ENCODE peak calls at places on chromosomes 6 and 20, in nine cellular contexts. O is stimulated activated CD4-positive, alpha-beta T cell treated with anti-CD3 and anti-CD28 coated beads, Interleukin-12 subunit alpha, Interleukin-12 subunit beta, amount 100 ng/mL, for 4 hours; K is posterior cingulate gyrus; V is SJSA1; I is adipocyte; A is Ammon's horn; Q is stomach; C is RKO; L is stimulated activated CD8-positive, alpha-beta memory T cell treated with anti-CD3 and anti-CD28 coated beads, Interleukin-2, amount 100 ng/mL, for 1 hour. Z is an unnamed sample.
A peak's percentile ranks its signal among the peaks of the same experiment; 100 is the strongest.

GRCh38 chr6:18386302-18386976 is 711 bp upstream of the RNF144B start:
- DNase-seq in K (no peak), C (no peak), O (no peak), A (peak; percentile 22), V (no peak), L (no peak), I (peak; percentile 60), Q (peak; percentile 70), Z (peak; percentile 64)

GRCh38 chr6:22062807-22063408 is 233.9 kb downstream of the PRL start:
- DNase-seq in L (peak; percentile 2), Q (no peak), V (no peak), C (no peak), A (peak; percentile 69), I (no peak), O (peak; percentile 7), K (no peak), Z (no peak)

GRCh38 chr20:57398901-57399535 is 7.8 kb downstream of the RBM38 start:
- DNase-seq in O (no peak), Q (no peak), A (no peak), V (no peak), L (no peak), C (no peak), K (no peak), I (no peak), Z (no peak)

GRCh38 chr20:45545754-45546453 is 1.3 kb downstream of the EPPIN start:
- DNase-seq in K (no peak), I (peak; percentile 55), O (no peak), V (no peak), A (peak; percentile 32), C (peak; percentile 58), Q (no peak), L (no peak), Z (no peak)

GRCh38 chr6:41426438-41426851 is 91.0 kb downstream of the NCR2 start:
- DNase-seq in O (no peak), V (no peak), A (no peak), I (peak; percentile 36), K (no peak), Q (peak; percentile 40), C (no peak), L (no peak), Z (no peak)

GRCh38 chr6:127518710-127519468 is at the start of gene MTCL3:
- DNase-seq in K (peak; percentile 50), I (peak; percentile 25), Q (no peak), O (peak; percentile 56), L (no peak), C (no peak), A (peak; percentile 61), V (peak; percentile 75), Z (no peak)

GRCh38 chr6:54737247-54737646 is 109.3 kb upstream of the FAM83B start:
- DNase-seq in V (no peak), C (peak; percentile 5), K (no peak), Q (no peak), O (no peak), L (no peak), I (no peak), A (no peak), Z (no peak)

GRCh38 chr6:134517145-134517658 is 199.3 kb upstream of the SGK1 start:
- DNase-seq in A (peak; percentile 66), C (peak; percentile 20), V (no peak), K (no peak), O (no peak), I (peak; percentile 74), L (no peak), Q (peak; percentile 90), Z (peak; percentile 58)

GRCh38 chr6:81480139-81480538 is 272.3 kb downstream of the TENT5A start:
- DNase-seq in C (no peak), K (no peak), V (no peak), L (no peak), O (no peak), I (peak; percentile 36), Q (no peak), A (no peak), Z (no peak)

GRCh38 chr6:106163966-106164877 is 78.1 kb downstream of the PRDM1 start:
- DNase-seq in O (peak; percentile 42), Q (no peak), A (peak; percentile 67), C (no peak), I (peak; percentile 53), V (no peak), L (no peak), K (no peak), Z (no peak)

GRCh38 chr20:50356962-50357782 is 153.0 kb upstream of the PTPN1 start:
- DNase-seq in V (no peak), L (no peak), Q (no peak), C (no peak), I (no peak), A (no peak), O (no peak), K (no peak), Z (no peak)

GRCh38 chr6:39218868-39219567 is 10.3 kb downstream of the KCNK5 start:
- DNase-seq in C (no peak), L (no peak), Q (no peak), A (no peak), I (peak; percentile 1), O (no peak), K (no peak), V (no peak), Z (no peak)

GRCh38 chr6:130928993-130929678 is 101.9 kb downstream of the SMLR1 start:
- DNase-seq in V (no peak), C (no peak), A (peak; percentile 56), Q (no peak), O (no peak), L (no peak), K (no peak), I (peak; percentile 63), Z (no peak)

GRCh38 chr6:132798820-132799538 is 542 bp upstream of the SLC18B1 start:
- DNase-seq in V (peak; percentile 61), I (peak; percentile 81), K (no peak), C (peak; percentile 86), L (no peak), Q (peak; percentile 88), O (peak; percentile 68), A (peak; percentile 82), Z (peak; percentile 64)

GRCh38 chr6:146582857-146583256 is 15.9 kb upstream of the ADGB start:
- DNase-seq in I (peak; percentile 31), Q (peak; percentile 43), V (no peak), L (no peak), O (no peak), K (no peak), C (no peak), A (peak; percentile 79), Z (no peak)

GRCh38 chr6:33372532-33373123 is 19.0 kb upstream of the KIFC1 start:
- DNase-seq in K (no peak), A (no peak), V (no peak), L (no peak), C (no peak), O (no peak), I (no peak), Q (no peak), Z (no peak)

GRCh38 chr6:24052632-24053031 is 73.4 kb upstream of the NRSN1 start:
- DNase-seq in O (no peak), C (no peak), I (no peak), A (no peak), L (no peak), K (no peak), Q (no peak), V (no peak), Z (no peak)

GRCh38 chr6:57275384-57275783 is 42.0 kb upstream of the PRIM2 start:
- DNase-seq in Q (no peak), L (no peak), I (no peak), K (no peak), V (no peak), C (no peak), A (no peak), O (no peak), Z (no peak)

GRCh38 chr6:7150381-7151064 is 42.8 kb downstream of the RREB1 start:
- DNase-seq in K (no peak), O (no peak), L (no peak), V (no peak), Q (no peak), I (no peak), A (no peak), C (no peak), Z (no peak)

GRCh38 chr6:144710207-144710606 is 425.1 kb downstream of the UTRN start:
- DNase-seq in I (peak; percentile 92), L (no peak), Q (no peak), O (no peak), K (no peak), V (peak; percentile 58), C (peak; percentile 87), A (no peak), Z (no peak)

GRCh38 chr20:25064561-25064960 is 6.6 kb upstream of the ACSS1 start:
- DNase-seq in C (no peak), K (no peak), I (no peak), A (no peak), O (no peak), V (no peak), Q (peak; percentile 15), L (no peak), Z (no peak)

GRCh38 chr20:62142252-62143117 is 709 bp downstream of the PSMA7 start:
- DNase-seq in C (no peak), V (peak; percentile 36), K (no peak), I (peak; percentile 56), O (peak; percentile 23), A (no peak), L (no peak), Q (peak; percentile 36), Z (no peak)

GRCh38 chr6:156416392-156416791 is 360.8 kb upstream of the ARID1B start:
- DNase-seq in A (no peak), I (no peak), V (no peak), Q (no peak), L (no peak), O (no peak), C (peak; percentile 15), K (no peak), Z (no peak)

GRCh38 chr20:16483024-16483423 is 90.2 kb downstream of the KIF16B start:
- DNase-seq in Q (no peak), O (no peak), K (no peak), I (no peak), A (no peak), L (no peak), V (no peak), C (no peak), Z (no peak)

GRCh38 chr6:163420315-163420667 is 5.8 kb downstream of the QKI start:
- DNase-seq in Q (no peak), O (no peak), C (no peak), L (no peak), A (no peak), V (no peak), K (no peak), I (peak; percentile 40), Z (no peak)

GRCh38 chr6:127022297-127022696 is 96.2 kb upstream of the RSPO3 start:
- DNase-seq in C (no peak), O (no peak), V (no peak), Q (peak; percentile 72), I (peak; percentile 70), L (no peak), A (peak; percentile 14), K (no peak), Z (peak; percentile 15)

GRCh38 chr6:30618270-30618787 is 689 bp downstream of the MRPS18B start:
- DNase-seq in C (peak; percentile 58), Q (peak; percentile 38), V (peak; percentile 24), A (no peak), O (no peak), K (no peak), I (no peak), L (no peak), Z (no peak)

GRCh38 chr6:2641044-2641673 is 109.6 kb downstream of the MYLK4 start:
- DNase-seq in L (no peak), A (no peak), O (no peak), K (no peak), C (no peak), V (no peak), Q (no peak), I (no peak), Z (no peak)

GRCh38 chr6:80608881-80609280 is 502.4 kb downstream of the BCKDHB start:
- DNase-seq in L (no peak), I (no peak), Q (no peak), K (no peak), O (no peak), C (no peak), V (peak; percentile 66), A (no peak), Z (no peak)

GRCh38 chr20:13545755-13546154 is 93.0 kb downstream of the TASP1 start:
- DNase-seq in O (no peak), L (no peak), V (no peak), I (peak; percentile 43), A (no peak), K (no peak), C (no peak), Q (no peak), Z (no peak)

GRCh38 chr6:56370127-56370540 is 122.8 kb upstream of the COL21A1 start:
- DNase-seq in Q (peak; percentile 74), V (no peak), K (no peak), C (no peak), A (no peak), I (peak; percentile 79), L (no peak), O (no peak), Z (peak; percentile 79)

Z was measured in prostate gland.